ENCODE peak calls at places on chromosomes 7 and 10, in seven cellular contexts. One of them, this sample, is unnamed.

GRCh38 chr10:5091196-5091595 is 3.0 kb upstream of the AKR1C3 start:
- DNase-seq in endothelial cell of umbilical vein: no peak
- DNase-seq in transverse colon: no peak
- DNase-seq in CD8-positive, alpha-beta memory T cell: no peak
- DNase-seq in A549: no peak
- DNase-seq in lung: no peak
- DNase-seq in tibial nerve: no peak
- DNase-seq in this sample: no peak

GRCh38 chr7:63012633-63013183 is 985.9 kb upstream of the ZNF722 start:
- DNase-seq in endothelial cell of umbilical vein: no peak
- DNase-seq in transverse colon: no peak
- DNase-seq in CD8-positive, alpha-beta memory T cell: no peak
- DNase-seq in A549: no peak
- DNase-seq in lung: no peak
- DNase-seq in tibial nerve: no peak
- DNase-seq in this sample: no peak

GRCh38 chr7:146090023-146090645 is 26.5 kb upstream of the CNTNAP2 start:
- DNase-seq in endothelial cell of umbilical vein: no peak
- DNase-seq in transverse colon: no peak
- DNase-seq in CD8-positive, alpha-beta memory T cell: no peak
- DNase-seq in A549: peak; percentile 6
- DNase-seq in lung: no peak
- DNase-seq in tibial nerve: no peak
- DNase-seq in this sample: peak; percentile 44

GRCh38 chr7:405489-406211 is 114.0 kb downstream of the PDGFA start:
- DNase-seq in endothelial cell of umbilical vein: no peak
- DNase-seq in transverse colon: peak; percentile 5
- DNase-seq in CD8-positive, alpha-beta memory T cell: no peak
- DNase-seq in A549: no peak
- DNase-seq in lung: no peak
- DNase-seq in tibial nerve: no peak
- DNase-seq in this sample: no peak

GRCh38 chr10:90175161-90175681 is 473.8 kb downstream of the KIF20B start:
- DNase-seq in endothelial cell of umbilical vein: no peak
- DNase-seq in transverse colon: no peak
- DNase-seq in CD8-positive, alpha-beta memory T cell: no peak
- DNase-seq in A549: no peak
- DNase-seq in lung: no peak
- DNase-seq in tibial nerve: no peak
- DNase-seq in this sample: no peak

GRCh38 chr10:77643795-77644468 is 6.3 kb upstream of the KCNMA1 start:
- DNase-seq in endothelial cell of umbilical vein: peak; percentile 49
- DNase-seq in transverse colon: peak; percentile 44
- DNase-seq in CD8-positive, alpha-beta memory T cell: peak; percentile 10
- DNase-seq in A549: peak; percentile 71
- DNase-seq in lung: no peak
- DNase-seq in tibial nerve: no peak
- DNase-seq in this sample: no peak

GRCh38 chr7:111763221-111763791 is 201.0 kb upstream of the IMMP2L start:
- DNase-seq in endothelial cell of umbilical vein: peak; percentile 46
- DNase-seq in transverse colon: no peak
- DNase-seq in CD8-positive, alpha-beta memory T cell: no peak
- DNase-seq in A549: peak; percentile 58
- DNase-seq in lung: no peak
- DNase-seq in tibial nerve: no peak
- DNase-seq in this sample: no peak

GRCh38 chr10:70352401-70353097 is 29.9 kb downstream of the LRRC20 start:
- DNase-seq in endothelial cell of umbilical vein: no peak
- DNase-seq in transverse colon: no peak
- DNase-seq in CD8-positive, alpha-beta memory T cell: no peak
- DNase-seq in A549: no peak
- DNase-seq in lung: no peak
- DNase-seq in tibial nerve: no peak
- DNase-seq in this sample: no peak

GRCh38 chr10:68163735-68164134 is 54.4 kb downstream of the MYPN start:
- DNase-seq in endothelial cell of umbilical vein: no peak
- DNase-seq in transverse colon: no peak
- DNase-seq in CD8-positive, alpha-beta memory T cell: no peak
- DNase-seq in A549: no peak
- DNase-seq in lung: no peak
- DNase-seq in tibial nerve: no peak
- DNase-seq in this sample: no peak

GRCh38 chr10:29048506-29048905 is 240.4 kb upstream of the LYZL1 start:
- DNase-seq in endothelial cell of umbilical vein: no peak
- DNase-seq in transverse colon: no peak
- DNase-seq in CD8-positive, alpha-beta memory T cell: no peak
- DNase-seq in A549: no peak
- DNase-seq in lung: no peak
- DNase-seq in tibial nerve: no peak
- DNase-seq in this sample: no peak

GRCh38 chr7:103391976-103392375 is 44.5 kb downstream of the PSMC2 start:
- DNase-seq in endothelial cell of umbilical vein: no peak
- DNase-seq in transverse colon: no peak
- DNase-seq in CD8-positive, alpha-beta memory T cell: no peak
- DNase-seq in A549: no peak
- DNase-seq in lung: no peak
- DNase-seq in tibial nerve: no peak
- DNase-seq in this sample: no peak

GRCh38 chr10:28089467-28089866 is 90.6 kb upstream of the ODAD2 start:
- DNase-seq in endothelial cell of umbilical vein: peak; percentile 63
- DNase-seq in transverse colon: no peak
- DNase-seq in CD8-positive, alpha-beta memory T cell: no peak
- DNase-seq in A549: no peak
- DNase-seq in lung: no peak
- DNase-seq in tibial nerve: no peak
- DNase-seq in this sample: no peak

GRCh38 chr10:22714524-22715289 is at the start of gene PIP4K2A:
- DNase-seq in endothelial cell of umbilical vein: peak; percentile 58
- DNase-seq in transverse colon: peak; percentile 82
- DNase-seq in CD8-positive, alpha-beta memory T cell: peak; percentile 81
- DNase-seq in A549: peak; percentile 65
- DNase-seq in lung: peak; percentile 74
- DNase-seq in tibial nerve: peak; percentile 43
- DNase-seq in this sample: peak; percentile 86

GRCh38 chr7:30062587-30062986 is 34.4 kb downstream of the PLEKHA8 start:
- DNase-seq in endothelial cell of umbilical vein: peak; percentile 42
- DNase-seq in transverse colon: no peak
- DNase-seq in CD8-positive, alpha-beta memory T cell: peak; percentile 5
- DNase-seq in A549: peak; percentile 46
- DNase-seq in lung: no peak
- DNase-seq in tibial nerve: no peak
- DNase-seq in this sample: peak; percentile 37

GRCh38 chr7:81231203-81231922 is 312.5 kb upstream of the SEMA3C start:
- DNase-seq in endothelial cell of umbilical vein: no peak
- DNase-seq in transverse colon: no peak
- DNase-seq in CD8-positive, alpha-beta memory T cell: no peak
- DNase-seq in A549: no peak
- DNase-seq in lung: no peak
- DNase-seq in tibial nerve: no peak
- DNase-seq in this sample: no peak

GRCh38 chr7:117873056-117873932 is at the start of gene CTTNBP2:
- DNase-seq in endothelial cell of umbilical vein: peak; percentile 44
- DNase-seq in transverse colon: peak; percentile 47
- DNase-seq in CD8-positive, alpha-beta memory T cell: no peak
- DNase-seq in A549: peak; percentile 21
- DNase-seq in lung: peak; percentile 31
- DNase-seq in tibial nerve: peak; percentile 25
- DNase-seq in this sample: no peak

GRCh38 chr10:128324058-128324457 is 197.8 kb upstream of the MKI67 start:
- DNase-seq in endothelial cell of umbilical vein: no peak
- DNase-seq in transverse colon: peak; percentile 9
- DNase-seq in CD8-positive, alpha-beta memory T cell: no peak
- DNase-seq in A549: no peak
- DNase-seq in lung: no peak
- DNase-seq in tibial nerve: peak; percentile 40
- DNase-seq in this sample: no peak

GRCh38 chr7:47578581-47579270 is 3.2 kb downstream of the TNS3 start:
- DNase-seq in endothelial cell of umbilical vein: peak; percentile 45
- DNase-seq in transverse colon: no peak
- DNase-seq in CD8-positive, alpha-beta memory T cell: no peak
- DNase-seq in A549: no peak
- DNase-seq in lung: no peak
- DNase-seq in tibial nerve: no peak
- DNase-seq in this sample: no peak
- H3K4me1 ChIP-seq in endothelial cell of umbilical vein: peaks cover 24% of the 10 kb centered on the region
- H3K4me1 ChIP-seq in transverse colon: peaks cover 30% of the 10 kb centered on the region
- H3K4me1 ChIP-seq in CD8-positive, alpha-beta memory T cell: no peaks in the 10 kb centered on the region
- H3K4me1 ChIP-seq in A549: peaks cover 78% of the 10 kb centered on the region
- H3K4me1 ChIP-seq in lung: no peaks in the 10 kb centered on the region
- H3K4me1 ChIP-seq in tibial nerve: peaks cover 91% of the 10 kb centered on the region
- H3K4me1 ChIP-seq in this sample: no peaks in the 10 kb centered on the region

GRCh38 chr7:32070051-32070405 is 179 bp downstream of the PDE1C start:
- DNase-seq in endothelial cell of umbilical vein: no peak
- DNase-seq in transverse colon: no peak
- DNase-seq in CD8-positive, alpha-beta memory T cell: no peak
- DNase-seq in A549: no peak
- DNase-seq in lung: no peak
- DNase-seq in tibial nerve: no peak
- DNase-seq in this sample: no peak
- H3K27ac ChIP-seq in endothelial cell of umbilical vein: no peak overlapping the region
- H3K27ac ChIP-seq in transverse colon: peak overlapping the region; percentile 62
- H3K27ac ChIP-seq in CD8-positive, alpha-beta memory T cell: no peak overlapping the region
- H3K27ac ChIP-seq in A549: peak overlapping the region; percentile 90
- H3K27ac ChIP-seq in lung: peak overlapping the region; percentile 84
- H3K27ac ChIP-seq in tibial nerve: no peak overlapping the region
- H3K27ac ChIP-seq in this sample: no peak overlapping the region

DNA sequence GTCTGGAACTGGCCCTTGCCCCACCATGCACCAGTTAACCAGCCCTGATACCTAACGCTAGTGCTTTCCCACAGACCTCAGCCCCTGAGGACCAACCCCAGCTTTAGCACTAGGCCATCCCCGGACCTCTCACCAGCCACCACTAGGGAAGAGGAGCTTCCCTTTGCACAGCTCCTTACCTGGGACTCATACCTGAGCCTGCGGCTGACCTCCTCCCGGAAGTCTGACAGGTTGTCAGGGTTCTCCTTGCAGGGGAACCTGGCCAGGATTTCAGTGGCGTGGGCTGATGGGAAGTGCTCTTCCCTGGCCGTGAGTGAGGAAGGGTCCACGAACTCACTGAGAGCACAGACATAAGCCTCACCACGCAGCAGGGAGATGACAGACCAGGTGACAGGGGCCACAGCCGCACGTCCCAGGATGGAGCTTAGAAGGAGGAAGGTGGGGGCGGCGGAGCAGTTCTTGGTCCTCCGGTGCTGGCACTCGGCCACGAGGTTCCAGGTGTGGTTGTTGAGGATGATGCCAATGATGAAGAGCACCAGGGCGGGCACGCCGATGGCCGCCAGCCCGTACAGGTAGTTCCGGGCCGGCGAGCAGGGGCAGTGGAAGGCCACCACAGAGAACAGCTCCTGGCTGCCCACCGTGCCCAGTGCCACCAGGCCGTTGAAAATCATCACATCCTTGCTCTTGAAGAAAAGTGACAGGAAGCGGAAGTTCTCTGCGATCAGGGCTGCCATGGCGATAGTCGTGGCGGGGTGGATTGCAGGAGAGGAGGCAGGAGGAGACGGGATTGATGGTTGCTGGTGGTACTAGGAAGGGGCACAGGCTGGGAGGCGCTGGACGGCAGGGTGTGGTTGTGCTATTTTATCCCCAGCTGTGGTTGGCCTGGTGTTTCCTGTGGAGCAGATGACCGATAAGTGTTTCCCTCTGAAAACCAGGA is 2.7 kb downstream of the CALHM2 start:
- DNase-seq in endothelial cell of umbilical vein: no peak
- DNase-seq in transverse colon: no peak
- DNase-seq in CD8-positive, alpha-beta memory T cell: no peak
- DNase-seq in A549: no peak
- DNase-seq in lung: no peak
- DNase-seq in tibial nerve: no peak
- DNase-seq in this sample: no peak
- H3K4me3 ChIP-seq in endothelial cell of umbilical vein: no peak overlapping the region
- H3K4me3 ChIP-seq in transverse colon: no peak overlapping the region
- H3K4me3 ChIP-seq in CD8-positive, alpha-beta memory T cell: no peak overlapping the region
- H3K4me3 ChIP-seq in A549: no peak overlapping the region
- H3K4me3 ChIP-seq in lung: no peak overlapping the region
- H3K4me3 ChIP-seq in tibial nerve: no peak overlapping the region
- H3K4me3 ChIP-seq in this sample: peak overlapping the region; percentile 91

DNA sequence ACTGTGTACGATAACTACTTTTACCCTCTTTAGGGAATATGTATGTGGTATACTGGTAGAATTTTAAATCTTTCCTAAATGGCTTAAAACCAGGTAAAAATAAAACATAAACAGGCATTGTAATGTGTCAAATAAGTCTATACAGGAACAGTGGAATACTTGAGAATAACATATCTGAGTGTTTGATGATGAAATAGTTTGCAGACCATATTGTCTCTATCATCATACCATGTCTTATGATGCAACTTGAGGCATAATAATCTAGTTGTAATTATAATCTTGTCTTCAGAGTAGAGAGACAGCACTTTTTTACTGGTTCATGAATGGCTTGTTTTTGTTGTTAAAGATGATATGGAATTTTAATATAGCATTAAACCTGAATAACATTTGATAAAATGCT is 293.5 kb downstream of the CDK14 start:
- DNase-seq in endothelial cell of umbilical vein: no peak
- DNase-seq in transverse colon: no peak
- DNase-seq in CD8-positive, alpha-beta memory T cell: no peak
- DNase-seq in A549: no peak
- DNase-seq in lung: no peak
- DNase-seq in tibial nerve: no peak
- DNase-seq in this sample: no peak
- H3K4me1 ChIP-seq in endothelial cell of umbilical vein: no peaks in the 10 kb centered on the region
- H3K4me1 ChIP-seq in transverse colon: no peaks in the 10 kb centered on the region
- H3K4me1 ChIP-seq in CD8-positive, alpha-beta memory T cell: no peaks in the 10 kb centered on the region
- H3K4me1 ChIP-seq in A549: no peaks in the 10 kb centered on the region
- H3K4me1 ChIP-seq in lung: peaks cover 9% of the 10 kb centered on the region
- H3K4me1 ChIP-seq in tibial nerve: peaks cover 16% of the 10 kb centered on the region
- H3K4me1 ChIP-seq in this sample: no peaks in the 10 kb centered on the region

DNA sequence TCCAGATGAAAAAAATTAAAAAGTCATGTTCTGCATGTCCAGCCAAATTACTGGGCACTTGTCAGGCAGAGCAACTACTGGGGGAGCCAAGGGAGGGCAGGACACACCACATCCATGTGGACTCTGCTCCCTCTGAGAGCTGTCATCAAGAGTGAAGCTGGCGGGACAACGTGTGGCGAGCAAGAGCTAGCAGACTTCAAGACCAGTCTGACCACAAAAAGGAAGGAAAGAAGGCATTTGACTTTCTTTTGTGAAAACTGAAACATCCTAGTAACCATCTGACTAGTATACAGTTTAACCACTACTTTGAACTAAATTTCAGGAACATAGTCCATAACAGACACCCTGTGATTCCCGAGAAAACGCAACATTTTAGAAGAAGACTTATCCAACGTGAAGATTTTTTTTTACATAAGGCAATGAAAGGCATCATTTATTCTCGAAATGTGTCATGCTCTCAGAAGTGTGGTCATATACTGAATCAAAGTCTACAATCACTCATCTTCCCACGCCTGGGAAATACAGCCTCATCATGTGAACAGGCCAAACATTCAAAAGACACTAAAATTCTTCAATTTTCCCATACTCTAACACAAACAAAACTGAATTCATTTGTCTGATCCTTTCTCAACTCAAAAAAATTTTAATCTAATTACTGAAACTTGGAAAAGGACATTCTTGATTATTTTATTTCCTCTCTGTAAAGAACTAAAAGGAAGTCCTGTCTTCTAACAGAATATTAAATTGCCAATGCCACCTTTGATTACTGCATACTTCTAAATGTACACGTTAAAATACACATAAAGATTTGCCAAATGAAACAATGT is 15.5 kb downstream of the CYTH3 start:
- DNase-seq in endothelial cell of umbilical vein: no peak
- DNase-seq in transverse colon: peak; percentile 22
- DNase-seq in CD8-positive, alpha-beta memory T cell: no peak
- DNase-seq in A549: no peak
- DNase-seq in lung: no peak
- DNase-seq in tibial nerve: peak; percentile 34
- DNase-seq in this sample: no peak
- H3K27ac ChIP-seq in endothelial cell of umbilical vein: no peak overlapping the region
- H3K27ac ChIP-seq in transverse colon: peak overlapping the region; percentile 65
- H3K27ac ChIP-seq in CD8-positive, alpha-beta memory T cell: no peak overlapping the region
- H3K27ac ChIP-seq in A549: peak overlapping the region; percentile 11
- H3K27ac ChIP-seq in lung: peak overlapping the region; percentile 55
- H3K27ac ChIP-seq in tibial nerve: peak overlapping the region; percentile 91
- H3K27ac ChIP-seq in this sample: no peak overlapping the region

This sample was measured in CD4-positive, CD25-positive, alpha-beta regulatory T cell.